ENCODE peak calls at places on chromosomes 1 and 21, in eight cellular contexts. A is NCI-H1930; J is sigmoid colon; F is WTC11; X is M059J; I is psoas muscle; M is activated CD4-positive, alpha-beta T cell treated with anti-CD3 and anti-CD28 coated beads, Interleukin-2, amount 10 ng/mL, durations not matched to agents 7 days and 5 days; E is T follicular helper cell. Q is an unnamed sample.

GRCh38 chr1:181595234-181595633 is 111.9 kb downstream of the CACNA1E start:
- DNase-seq in M (no peak), F (no peak), X (no peak), E (no peak), I (no peak), A (no peak), J (no peak), Q (no peak)

GRCh38 chr1:39098569-39099250 is 72.6 kb downstream of the NDUFS5 start:
- DNase-seq in A (peak; percentile 33), E (peak; percentile 49), M (peak; percentile 76), J (peak; percentile 83), F (peak; percentile 76), I (peak; percentile 45), X (peak; percentile 94), Q (peak; percentile 94)

GRCh38 chr1:235898126-235898525 is 31.4 kb upstream of the LYST start:
- DNase-seq in J (no peak), X (peak; percentile 83), A (no peak), E (no peak), I (no peak), F (no peak), M (no peak), Q (peak; percentile 83)

GRCh38 chr1:164137273-164137947 is 421.6 kb upstream of the PBX1 start:
- DNase-seq in F (no peak), X (no peak), E (no peak), A (peak; percentile 60), J (no peak), I (no peak), M (no peak), Q (no peak)

GRCh38 chr1:74584185-74584584 is 71.8 kb upstream of the LRRC53 start:
- DNase-seq in J (no peak), F (no peak), I (no peak), A (no peak), M (no peak), X (peak; percentile 9), E (no peak), Q (no peak)

GRCh38 chr21:45970674-45971486 is 10.7 kb upstream of the COL6A1 start:
- DNase-seq in E (no peak), J (peak; percentile 88), M (peak; percentile 40), I (peak; percentile 69), X (peak; percentile 47), A (peak; percentile 31), F (peak; percentile 81), Q (no peak)

GRCh38 chr1:23555225-23555801 is 4.0 kb downstream of the ID3 start:
- DNase-seq in A (no peak), M (no peak), E (no peak), F (peak; percentile 54), X (no peak), J (no peak), I (no peak), Q (no peak)

GRCh38 chr1:78437941-78438340 is 52.8 kb upstream of the PTGFR start:
- DNase-seq in J (no peak), M (no peak), A (no peak), I (no peak), E (no peak), X (no peak), F (no peak), Q (no peak)

GRCh38 chr1:181190362-181191035 is 102.0 kb downstream of the IER5 start:
- DNase-seq in F (no peak), X (peak; percentile 10), E (no peak), M (no peak), J (no peak), A (no peak), I (no peak), Q (no peak)

GRCh38 chr1:75338974-75339483 is 204.8 kb downstream of the LHX8 start:
- DNase-seq in E (no peak), I (no peak), F (no peak), M (no peak), A (no peak), J (no peak), X (peak; percentile 11), Q (peak; percentile 11)

GRCh38 chr1:218592688-218593087 is 247.6 kb downstream of the TGFB2 start:
- DNase-seq in I (no peak), J (no peak), M (no peak), X (peak; percentile 78), F (no peak), A (no peak), E (no peak), Q (peak; percentile 81)

GRCh38 chr1:67367370-67368345 is 60.0 kb downstream of the IL12RB2 start:
- DNase-seq in X (peak; percentile 52), A (no peak), M (no peak), F (no peak), J (peak; percentile 67), E (no peak), I (peak; percentile 30), Q (no peak)

GRCh38 chr1:229822026-229822425 is 196.0 kb downstream of the URB2 start:
- DNase-seq in M (no peak), X (peak; percentile 3), I (no peak), J (no peak), E (no peak), F (no peak), A (no peak), Q (no peak)

GRCh38 chr1:107493111-107493716 is 352.4 kb downstream of the NTNG1 start:
- DNase-seq in J (no peak), I (no peak), M (no peak), A (no peak), X (no peak), E (no peak), F (no peak), Q (no peak)

GRCh38 chr21:46254208-46254975 is 25.8 kb upstream of the LSS start:
- DNase-seq in J (no peak), F (no peak), E (no peak), M (no peak), A (no peak), I (no peak), X (no peak), Q (no peak)

GRCh38 chr1:178648159-178648558 is 76.9 kb upstream of the RALGPS2 start:
- DNase-seq in M (no peak), X (no peak), A (no peak), F (no peak), I (no peak), J (no peak), E (no peak), Q (no peak)

GRCh38 chr1:209896346-209896745 is 41.7 kb upstream of the SYT14 start:
- DNase-seq in A (no peak), X (peak; percentile 86), J (no peak), E (no peak), M (no peak), F (no peak), I (no peak), Q (peak; percentile 63)

GRCh38 chr1:245874942-245875580 is 632.0 kb downstream of the SMYD3 start:
- DNase-seq in A (no peak), M (no peak), X (peak; percentile 99), F (no peak), E (no peak), J (peak; percentile 94), I (peak; percentile 47), Q (peak; percentile 77)

GRCh38 chr1:162327144-162327790 is 49.4 kb downstream of the SPATA46 start:
- DNase-seq in A (no peak), X (no peak), I (no peak), F (no peak), M (no peak), E (no peak), J (no peak), Q (no peak)

GRCh38 chr1:16189921-16190499 is 22.4 kb downstream of the ARHGEF19 start:
- DNase-seq in I (no peak), X (peak; percentile 87), M (no peak), J (no peak), E (no peak), A (no peak), F (no peak), Q (no peak)

GRCh38 chr1:21652937-21653743 is 16.0 kb downstream of the RAP1GAP start:
- DNase-seq in I (no peak), X (no peak), J (no peak), F (no peak), M (no peak), A (no peak), E (no peak), Q (no peak)

Q was measured in A172.